ENCODE peak calls at places on chromosomes 2 and 18, in eight cellular contexts. P is AG04449; S is astrocyte of the spinal cord; A is cardiac fibroblast; U is activated CD8-positive, alpha-beta T cell treated with anti-CD3 and anti-CD28 coated beads for 36 hours; G is HFFc6; Z is WTC11; I is epithelial cell of esophagus. E is an unnamed sample.

GRCh38 chr2:88683160-88684021 is 8.1 kb upstream of the RPIA start:
- DNase-seq in Z (no peak), G (no peak), U (no peak), P (no peak), S (peak; percentile 1), A (no peak), I (no peak), E (no peak)

GRCh38 chr18:75207298-75208054 is 1.5 kb downstream of the PTGR3 start:
- DNase-seq in A (peak; percentile 43), G (peak; percentile 60), U (no peak), Z (no peak), P (no peak), S (peak; percentile 64), I (peak; percentile 37), E (peak; percentile 63)

GRCh38 chr2:236369606-236370005 is 105.4 kb upstream of the ASB18 start:
- DNase-seq in Z (no peak), I (no peak), S (no peak), P (no peak), U (no peak), G (no peak), A (no peak), E (no peak)

GRCh38 chr2:180205616-180206271 is 198.6 kb upstream of the CWC22 start:
- DNase-seq in U (no peak), S (peak; percentile 16), I (no peak), Z (no peak), P (no peak), A (no peak), G (no peak), E (no peak)

GRCh38 chr2:40384714-40385113 is 67.2 kb downstream of the SLC8A1 start:
- DNase-seq in P (peak; percentile 85), I (peak; percentile 84), G (peak; percentile 78), U (no peak), Z (no peak), A (peak; percentile 79), S (peak; percentile 77), E (no peak)

GRCh38 chr2:33133436-33133835 is 186.7 kb downstream of the LTBP1 start:
- DNase-seq in I (no peak), G (no peak), A (peak; percentile 61), U (no peak), P (no peak), Z (no peak), S (peak; percentile 58), E (no peak)

GRCh38 chr18:310042-310441 is 42.2 kb upstream of the THOC1 start:
- DNase-seq in S (no peak), U (no peak), I (no peak), G (no peak), P (no peak), Z (no peak), A (no peak), E (no peak)

GRCh38 chr2:132664096-132664495 is 5.9 kb downstream of the LYPD1 start:
- DNase-seq in I (no peak), P (no peak), U (no peak), S (peak; percentile 49), Z (no peak), A (no peak), G (peak; percentile 21), E (no peak)

GRCh38 chr2:105961599-105962146 is 217.0 kb downstream of the NCK2 start:
- DNase-seq in A (no peak), Z (no peak), G (no peak), P (no peak), I (no peak), U (no peak), S (no peak), E (no peak)

GRCh38 chr2:130332271-130333073 is 10.2 kb upstream of the IMP4 start:
- DNase-seq in Z (peak; percentile 83), S (peak; percentile 80), P (no peak), U (peak; percentile 83), G (peak; percentile 78), I (peak; percentile 92), A (peak; percentile 87), E (peak; percentile 87)

GRCh38 chr2:130328710-130329109 is 14.0 kb upstream of the IMP4 start:
- DNase-seq in I (peak; percentile 97), Z (no peak), U (no peak), S (peak; percentile 22), P (no peak), G (no peak), A (no peak), E (no peak)

DNA sequence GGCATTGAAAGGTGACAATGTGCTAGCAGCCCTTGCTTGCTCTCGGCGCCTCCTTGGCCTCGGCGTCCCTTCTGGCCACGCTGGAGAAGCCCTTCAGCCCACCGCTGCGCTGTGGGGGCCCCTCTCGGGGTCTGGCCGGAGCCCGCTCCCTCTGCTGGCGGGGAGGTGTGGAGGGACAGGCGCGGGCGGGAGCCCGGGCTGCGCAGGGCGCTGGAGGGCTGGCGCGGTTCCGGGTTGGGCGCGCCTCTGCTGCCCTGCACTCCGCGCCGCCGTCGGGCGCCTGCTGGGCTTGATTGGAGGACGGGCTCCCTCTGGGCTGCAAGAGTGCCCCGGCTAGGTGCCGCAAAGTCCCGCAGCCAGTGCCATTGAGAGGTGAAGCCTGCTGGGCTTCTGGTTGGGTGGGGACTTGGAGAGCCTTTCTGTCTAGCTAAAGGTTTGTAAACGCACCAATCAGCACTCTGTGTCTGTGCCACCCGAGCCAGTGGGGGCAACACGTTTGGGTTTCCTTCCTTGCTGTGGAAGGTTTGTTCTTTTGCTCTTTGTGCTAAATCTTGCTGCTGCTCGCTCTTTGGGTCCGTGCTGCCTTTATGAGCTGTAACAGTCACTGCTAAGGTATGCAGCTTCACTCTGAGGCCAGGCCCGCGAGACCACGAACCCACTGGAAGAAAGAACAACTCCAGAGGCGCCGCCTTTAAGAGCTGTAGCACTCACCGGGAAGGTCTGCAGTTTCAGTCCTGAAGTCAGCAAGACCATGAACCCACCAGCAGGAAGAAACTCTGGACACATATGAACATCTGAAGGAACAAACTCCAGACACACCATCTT is 14.8 kb upstream of the IMP4 start:
- DNase-seq in S (peak; percentile 85), U (no peak), P (no peak), I (peak; percentile 80), A (peak; percentile 30), Z (peak; percentile 39), G (peak; percentile 33), E (no peak)
- TF ChIP-seq CTCF in S (no peak), U (no peak), P (no peak), I (no peak), A (no peak), Z (no peak), G (peak; percentile 32), E (no peak)

GRCh38 chr18:48917579-48918101 is 33.1 kb downstream of the SMAD7 start:
- DNase-seq in P (no peak), Z (peak; percentile 10), U (no peak), G (no peak), A (no peak), S (no peak), I (no peak), E (no peak)

GRCh38 chr18:48918156-48918555 is 32.6 kb downstream of the SMAD7 start:
- DNase-seq in G (no peak), U (no peak), S (no peak), Z (peak; percentile 6), I (no peak), A (no peak), P (no peak), E (no peak)

GRCh38 chr18:48919547-48919946 is 31.2 kb downstream of the SMAD7 start:
- DNase-seq in I (no peak), A (no peak), Z (no peak), P (no peak), G (no peak), U (no peak), S (no peak), E (no peak)

GRCh38 chr18:48920408-48921038 is 30.2 kb downstream of the SMAD7 start:
- DNase-seq in I (no peak), A (no peak), S (no peak), P (no peak), Z (no peak), G (no peak), U (no peak), E (no peak)

DNA sequence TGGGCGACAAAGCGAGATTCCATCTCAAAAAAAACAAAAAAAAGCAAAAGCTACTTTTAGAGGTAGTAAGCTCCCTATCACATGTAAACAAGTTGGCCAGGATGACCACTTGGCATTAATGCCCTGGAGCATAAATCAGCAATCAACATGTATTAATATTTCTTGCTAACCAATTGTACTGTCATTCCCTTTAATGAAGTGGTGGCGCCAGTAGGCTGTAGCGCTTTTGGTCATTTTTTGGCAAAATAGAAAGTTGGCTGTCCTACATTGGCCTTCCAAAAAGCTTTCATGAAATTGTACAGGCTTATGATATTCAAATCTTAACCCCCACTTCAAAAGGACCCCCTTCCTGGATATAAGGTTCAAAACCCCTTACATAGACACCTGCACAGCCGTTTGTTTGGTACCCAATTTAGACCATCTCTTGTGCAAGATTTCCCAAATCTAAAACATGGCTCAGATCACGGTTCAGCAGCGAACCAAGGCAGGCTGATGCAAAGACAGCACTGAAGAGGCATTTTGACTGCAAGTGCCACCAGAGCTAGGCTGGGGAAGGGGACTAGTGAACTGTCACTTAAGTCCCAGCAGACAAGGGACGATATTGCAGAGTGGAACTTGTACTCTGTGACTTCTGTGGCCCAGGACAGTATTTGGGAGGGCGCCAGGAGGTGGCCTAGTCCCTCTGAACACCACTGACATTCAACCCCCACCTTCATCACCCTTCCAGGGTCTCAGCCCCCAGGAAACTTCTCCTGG is 31.9 kb downstream of the SMAD7 start:
- DNase-seq in G (no peak), A (no peak), Z (peak; percentile 1), P (no peak), U (no peak), I (no peak), S (no peak), E (no peak)
- TF ChIP-seq CTCF in G (peak; percentile 27), A (no peak), Z (no peak), P (no peak), U (no peak), I (no peak), S (no peak), E (no peak)

DNA sequence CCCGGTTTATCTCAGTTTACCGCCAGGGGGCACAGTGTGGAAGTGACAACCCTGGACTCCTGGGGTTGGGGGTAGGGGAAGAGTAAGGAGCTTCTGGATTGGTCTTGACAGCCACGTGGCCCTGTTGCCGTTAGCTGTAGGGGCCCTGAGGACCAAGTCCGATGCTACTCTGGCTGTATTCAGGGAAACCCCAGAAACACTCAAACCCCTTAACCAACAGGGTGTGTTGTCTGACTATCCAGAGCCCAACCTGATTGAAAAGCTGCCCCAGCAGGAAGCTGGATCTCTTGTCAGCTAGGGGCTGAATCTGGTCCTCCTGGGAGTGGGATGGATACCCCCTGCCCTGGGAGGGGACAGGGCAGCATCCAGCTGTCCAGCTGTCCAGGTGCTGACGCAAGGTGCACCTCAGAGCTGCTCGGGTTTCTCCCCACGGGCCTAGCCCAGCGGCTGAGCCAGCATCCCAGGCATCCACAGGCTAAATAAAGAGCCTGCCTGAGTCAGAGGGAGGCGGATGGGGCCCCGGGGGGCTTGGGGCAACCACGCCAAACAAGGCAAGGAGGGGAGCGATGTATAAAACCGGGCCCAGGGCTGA is 3.1 kb upstream of the GMPPA start:
- DNase-seq in S (peak; percentile 62), A (peak; percentile 78), G (peak; percentile 71), P (no peak), I (peak; percentile 64), U (peak; percentile 77), Z (peak; percentile 87), E (peak; percentile 87)
- TF ChIP-seq CTCF in S (peak; percentile 70), A (peak; percentile 59), G (peak; percentile 90), P (peak; percentile 71), I (peak; percentile 62), U (peak; percentile 69), Z (peak; percentile 47), E (peak; percentile 32)

DNA sequence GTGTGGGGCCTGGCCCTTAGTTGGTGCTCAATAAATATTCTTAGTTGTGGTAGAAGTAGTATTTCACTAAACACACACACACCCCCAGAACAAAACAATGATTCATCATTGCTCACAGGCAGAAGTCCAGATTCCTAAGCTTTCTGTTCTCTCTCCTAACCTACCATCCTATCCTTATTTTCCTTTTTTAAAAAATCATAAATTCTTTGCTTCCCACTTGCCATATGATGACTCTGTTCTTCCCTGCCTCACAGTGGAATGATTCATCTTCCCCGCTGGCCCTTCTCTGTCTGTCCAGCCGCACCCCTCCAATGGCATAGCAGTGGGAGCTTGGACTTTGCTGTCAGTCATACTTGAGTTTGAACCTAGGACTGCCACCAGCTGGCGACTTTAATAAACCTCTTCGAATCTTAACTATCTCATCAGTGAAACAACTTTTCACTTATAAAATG is 5.2 kb downstream of the EML6 start:
- DNase-seq in G (peak; percentile 94), P (peak; percentile 65), I (peak; percentile 78), A (peak; percentile 57), Z (no peak), U (no peak), S (peak; percentile 84), E (no peak)
- TF ChIP-seq CTCF in G (peak; percentile 51), P (no peak), I (no peak), A (peak; percentile 2), Z (no peak), U (no peak), S (peak; percentile 2), E (no peak)